ENCODE peak calls at places on chromosomes 4 and X, in ten cellular contexts. X is sigmoid colon, J is K562, A is suprapubic skin, W is upper lobe of left lung, U is A549, Y is SK-N-SH, Z is HepG2, D is H1, P is transverse colon. I is an unnamed sample.
A peak's percentile ranks its signal among the peaks of the same experiment; 100 is the strongest.

GRCh38 chr4:100935090-100935489 is 412.2 kb downstream of the PPP3CA start:
- DNase-seq in X (no peak), W (no peak), Z (no peak), J (no peak), Y (peak; percentile 9), P (no peak), D (no peak), U (peak; percentile 8), A (no peak), I (no peak)

GRCh38 chr4:98627883-98628282 is 30.5 kb downstream of the TSPAN5 start:
- DNase-seq in A (no peak), J (no peak), U (no peak), Y (no peak), W (no peak), P (no peak), Z (no peak), X (no peak), D (no peak), I (no peak)

GRCh38 chr4:110196871-110197420 is 1.5 kb downstream of the ELOVL6 start:
- DNase-seq in Y (peak; percentile 75), A (peak; percentile 84), D (no peak), U (peak; percentile 31), P (peak; percentile 63), Z (no peak), W (peak; percentile 44), X (peak; percentile 73), J (peak; percentile 55), I (peak; percentile 50)

GRCh38 chr4:42673084-42673429 is 16.2 kb upstream of the ATP8A1 start:
- DNase-seq in U (no peak), J (no peak), A (no peak), X (no peak), Z (no peak), W (peak; percentile 90), D (no peak), P (no peak), Y (no peak), I (peak; percentile 61)

GRCh38 chr4:125891597-125892258 is 577.0 kb downstream of the FAT4 start:
- DNase-seq in W (no peak), X (no peak), D (no peak), U (no peak), Z (no peak), P (no peak), A (no peak), Y (no peak), J (no peak), I (no peak)

GRCh38 chr4:173014113-173014558 is 154.5 kb upstream of the GALNT7 start:
- DNase-seq in D (peak; percentile 47), Y (peak; percentile 35), Z (no peak), W (no peak), X (no peak), P (no peak), J (peak; percentile 39), U (peak; percentile 50), A (no peak), I (no peak)

GRCh38 chrX:40146471-40147398 is 49.0 kb upstream of the BCOR start:
- DNase-seq in Z (no peak), U (no peak), D (no peak), A (no peak), P (no peak), J (no peak), Y (peak; percentile 65), W (peak; percentile 50), X (peak; percentile 75), I (no peak)

GRCh38 chr4:8553958-8554357 is 26.2 kb upstream of the GPR78 start:
- DNase-seq in Z (no peak), A (peak; percentile 56), J (no peak), P (no peak), X (peak; percentile 46), W (peak; percentile 1), D (no peak), Y (no peak), U (no peak), I (no peak)

GRCh38 chr4:145623831-145624230 is 4.6 kb downstream of the MMAA start:
- DNase-seq in W (no peak), A (no peak), J (no peak), U (no peak), X (no peak), Y (no peak), Z (no peak), P (no peak), D (no peak), I (no peak)

GRCh38 chr4:110424144-110424543 is 51.8 kb upstream of the ENPEP start:
- DNase-seq in W (no peak), J (no peak), Z (no peak), Y (no peak), U (no peak), P (no peak), X (no peak), A (no peak), D (no peak), I (no peak)

DNA sequence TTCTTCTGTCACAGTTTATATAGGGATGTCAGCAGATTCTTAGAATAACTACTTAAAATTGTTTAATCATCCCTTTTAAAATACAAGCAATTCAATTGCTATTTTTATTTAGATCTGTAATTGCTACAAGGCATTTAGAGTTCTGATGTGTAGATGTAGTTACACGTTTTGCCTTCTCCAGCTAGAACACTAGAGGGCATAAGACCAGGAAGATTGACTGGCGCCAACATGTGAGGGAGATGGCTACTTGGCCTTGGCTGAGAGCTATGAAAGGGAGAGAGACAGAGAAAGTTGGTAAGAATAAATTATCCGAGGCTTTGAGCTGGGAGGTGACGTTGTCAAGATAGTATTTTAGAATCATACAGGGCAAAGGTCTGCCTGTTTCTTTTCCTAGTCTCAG is 563.7 kb upstream of the PRKX start:
- DNase-seq in W (no peak), J (no peak), A (no peak), Y (no peak), D (no peak), Z (no peak), P (no peak), U (no peak), X (no peak), I (no peak)
- TF ChIP-seq EP300 in W (no peak), J (no peak), A (no peak), Y (no peak), D (no peak), Z (no peak), P (no peak), U (no peak), X (no peak), I (no peak)

GRCh38 chr4:5374994-5375393 is 323.7 kb downstream of the STK32B start:
- DNase-seq in X (no peak), J (no peak), W (no peak), Z (no peak), A (peak; percentile 16), D (no peak), Y (no peak), U (no peak), P (no peak), I (no peak)

GRCh38 chr4:5372198-5372597 is 320.9 kb downstream of the STK32B start:
- DNase-seq in P (no peak), J (no peak), W (no peak), Y (no peak), A (no peak), U (no peak), X (no peak), Z (no peak), D (no peak), I (no peak)

GRCh38 chr4:5374577-5374976 is 323.3 kb downstream of the STK32B start:
- DNase-seq in U (no peak), P (no peak), Z (no peak), J (no peak), A (peak; percentile 59), W (no peak), D (no peak), X (no peak), Y (no peak), I (no peak)

GRCh38 chr4:5371415-5372190 is 320.3 kb downstream of the STK32B start:
- DNase-seq in P (no peak), Y (no peak), A (no peak), D (no peak), U (no peak), J (no peak), X (no peak), Z (no peak), W (no peak), I (no peak)

DNA sequence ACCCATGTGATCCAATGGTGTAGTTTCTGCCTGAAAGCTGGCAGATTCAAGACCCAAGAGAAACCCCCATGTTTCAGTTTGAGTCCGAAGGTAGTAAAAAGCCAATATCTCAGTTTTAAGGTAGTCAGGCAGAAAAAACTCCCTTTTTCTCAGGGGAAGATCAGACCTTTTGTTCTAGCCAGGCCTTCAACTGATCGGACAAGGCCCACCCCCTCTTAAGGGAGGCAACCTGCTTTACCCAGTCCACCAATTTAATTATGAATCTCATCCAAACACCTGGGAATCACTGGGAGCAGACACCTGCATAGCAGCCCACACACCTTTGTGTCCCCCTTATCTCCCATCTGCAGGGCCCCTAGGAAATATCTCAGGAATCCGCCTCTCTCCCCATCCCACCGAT is 322.0 kb downstream of the STK32B start:
- DNase-seq in P (no peak), Z (no peak), X (no peak), J (no peak), U (no peak), D (no peak), Y (no peak), W (no peak), A (peak; percentile 12), I (no peak)
- H3K4me1 ChIP-seq in P (no peaks in the 10 kb centered on the region), Z (no peaks in the 10 kb centered on the region), X (no peaks in the 10 kb centered on the region), J (no peaks in the 10 kb centered on the region), U (peaks cover 41% of the 10 kb centered on the region), D (no peaks in the 10 kb centered on the region), Y (no peaks in the 10 kb centered on the region), W (no peaks in the 10 kb centered on the region), A (no peaks in the 10 kb centered on the region), I (no peaks in the 10 kb centered on the region)

DNA sequence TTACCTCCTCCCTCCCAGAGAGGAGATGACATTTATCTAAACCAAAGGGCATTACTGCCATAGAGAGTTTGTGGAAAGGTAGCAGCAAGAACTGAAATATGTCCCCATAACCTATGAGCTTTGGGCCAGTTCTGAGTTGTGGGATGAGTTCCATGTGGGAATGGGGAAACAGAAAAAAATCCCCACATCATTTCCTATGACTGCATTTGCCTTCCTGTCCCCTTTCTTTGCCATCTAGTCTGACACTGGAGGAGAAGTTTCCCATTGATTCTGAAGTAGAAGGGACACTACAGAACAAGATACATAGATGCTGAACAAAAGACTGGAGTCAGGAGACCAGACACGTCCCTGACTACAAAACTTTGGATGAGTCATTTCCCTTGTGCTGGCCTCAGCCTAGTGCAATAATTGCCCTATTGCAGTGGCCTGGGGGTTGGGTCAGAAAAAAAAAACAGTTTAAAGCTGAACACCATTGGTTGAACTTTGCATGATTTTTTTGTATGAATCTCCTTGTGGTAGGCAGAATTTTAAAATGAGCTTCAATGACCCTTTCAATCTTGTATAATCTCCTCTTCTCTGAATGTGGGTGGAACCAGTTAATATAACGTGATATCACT is 22.1 kb downstream of the BEX3 start:
- DNase-seq in W (no peak), X (no peak), Y (no peak), P (no peak), A (no peak), Z (peak; percentile 34), D (no peak), U (peak; percentile 11), J (peak; percentile 61), I (no peak)
- TF ChIP-seq EP300 in W (no peak), X (no peak), Y (no peak), P (no peak), A (no peak), Z (no peak), D (no peak), U (no peak), J (peak; percentile 54), I (no peak)

DNA sequence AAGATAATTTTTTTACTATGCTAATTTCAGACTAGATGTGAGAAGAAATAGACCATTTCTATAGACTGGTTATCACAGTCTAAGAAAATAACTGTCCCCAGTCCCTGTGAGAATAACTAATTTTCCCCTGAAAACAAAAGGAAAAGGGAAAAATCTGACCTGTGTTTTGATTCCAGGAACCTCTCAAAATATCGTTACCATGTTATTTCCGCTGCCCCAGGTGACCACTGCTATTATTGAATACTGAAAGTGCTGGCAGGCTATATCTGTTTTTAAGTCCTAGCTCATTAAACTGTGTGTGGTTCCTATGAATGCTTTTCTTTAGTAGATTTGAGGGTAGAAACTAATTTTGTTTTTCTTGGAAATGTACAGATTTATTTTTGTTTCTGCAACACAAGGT is 83.6 kb downstream of the GAB1 start:
- DNase-seq in X (no peak), D (no peak), W (no peak), P (no peak), Y (no peak), U (no peak), A (no peak), J (no peak), Z (no peak), I (no peak)
- H3K4me1 ChIP-seq in X (peaks cover 37% of the 10 kb centered on the region), D (no peaks in the 10 kb centered on the region), W (no peaks in the 10 kb centered on the region), P (no peaks in the 10 kb centered on the region), Y (no peaks in the 10 kb centered on the region), U (no peaks in the 10 kb centered on the region), A (no peaks in the 10 kb centered on the region), J (no peaks in the 10 kb centered on the region), Z (no peaks in the 10 kb centered on the region), I (no peaks in the 10 kb centered on the region)